ENCODE peak calls at places on chromosomes 1 and 21, in six cellular contexts. N is body of pancreas, F is A549, A is ovary, L is K562, R is heart left ventricle. V is an unnamed sample.
A peak's percentile ranks its signal among the peaks of the same experiment; 100 is the strongest.

GRCh38 chr1:181111559-181111958 is 23.1 kb downstream of the IER5 start:
- DNase-seq in N (no peak), F (no peak), A (no peak), L (no peak), R (no peak), V (no peak)

GRCh38 chr1:63818567-63819340 is 44.9 kb downstream of the ROR1 start:
- DNase-seq in N (no peak), F (no peak), A (no peak), L (no peak), R (no peak), V (no peak)

GRCh38 chr1:151773698-151774097 is 10.4 kb upstream of the MRPL9 start:
- DNase-seq in N (no peak), F (no peak), A (no peak), L (no peak), R (no peak), V (no peak)

GRCh38 chr1:41558761-41559171 is 74.3 kb upstream of the EDN2 start:
- DNase-seq in N (peak; percentile 49), F (no peak), A (no peak), L (no peak), R (peak; percentile 71), V (peak; percentile 30)

GRCh38 chr21:33212159-33212851 is 17.4 kb upstream of the IFNAR2 start:
- DNase-seq in N (no peak), F (no peak), A (no peak), L (no peak), R (no peak), V (no peak)

GRCh38 chr1:165898837-165899236 is 71.4 kb downstream of the UCK2 start:
- DNase-seq in N (no peak), F (no peak), A (no peak), L (no peak), R (no peak), V (no peak)

GRCh38 chr1:11790880-11791715 is 14.7 kb downstream of the MTHFR start:
- DNase-seq in N (peak; percentile 96), F (peak; percentile 33), A (peak; percentile 93), L (peak; percentile 71), R (peak; percentile 94), V (peak; percentile 92)

GRCh38 chr21:25561668-25562641 is 45.3 kb downstream of the MRPL39 start:
- DNase-seq in N (peak; percentile 46), F (no peak), A (peak; percentile 67), L (no peak), R (peak; percentile 43), V (peak; percentile 45)

GRCh38 chr1:22876359-22877111 is 96.1 kb downstream of the LACTBL1 start:
- DNase-seq in N (peak; percentile 20), F (no peak), A (peak; percentile 71), L (peak; percentile 24), R (no peak), V (no peak)

GRCh38 chr1:214386747-214387146 is 105.8 kb downstream of the SMYD2 start:
- DNase-seq in N (no peak), F (no peak), A (no peak), L (no peak), R (no peak), V (no peak)

GRCh38 chr1:54221113-54221834 is 21.3 kb downstream of the MRPL37 start:
- DNase-seq in N (no peak), F (no peak), A (no peak), L (no peak), R (no peak), V (no peak)

GRCh38 chr1:225156254-225156653 is 226.8 kb downstream of the DNAH14 start:
- DNase-seq in N (no peak), F (no peak), A (no peak), L (no peak), R (no peak), V (no peak)

GRCh38 chr1:16979475-16980327 is 719 bp downstream of the MFAP2 start:
- DNase-seq in N (no peak), F (no peak), A (peak; percentile 86), L (peak; percentile 60), R (peak; percentile 47), V (no peak)

GRCh38 chr1:159161001-159161718 is 10.3 kb upstream of the CADM3 start:
- DNase-seq in N (peak; percentile 76), F (peak; percentile 61), A (peak; percentile 66), L (peak; percentile 74), R (peak; percentile 67), V (peak; percentile 68)

GRCh38 chr1:64073705-64074104 is 129.7 kb upstream of the UBE2U start:
- DNase-seq in N (no peak), F (no peak), A (no peak), L (no peak), R (no peak), V (no peak)

GRCh38 chr1:109089242-109090015 is 1.1 kb upstream of the TMEM167B start:
- DNase-seq in N (peak; percentile 72), F (peak; percentile 70), A (peak; percentile 55), L (peak; percentile 79), R (peak; percentile 44), V (peak; percentile 80)

GRCh38 chr1:39116868-39117728 is 87.4 kb upstream of the MACF1 start:
- DNase-seq in N (no peak), F (no peak), A (no peak), L (peak; percentile 50), R (no peak), V (no peak)

GRCh38 chr1:55127827-55128343 is 87.3 kb downstream of the USP24 start:
- DNase-seq in N (no peak), F (no peak), A (no peak), L (no peak), R (no peak), V (no peak)

GRCh38 chr1:93395195-93395594 is 49.5 kb downstream of the DR1 start:
- DNase-seq in N (no peak), F (no peak), A (no peak), L (no peak), R (no peak), V (no peak)

GRCh38 chr1:26771643-26772321 is 16.0 kb upstream of the PIGV start:
- DNase-seq in N (peak; percentile 32), F (peak; percentile 69), A (peak; percentile 70), L (peak; percentile 87), R (no peak), V (no peak)

GRCh38 chr1:235935506-235936224 is 69.0 kb upstream of the LYST start:
- DNase-seq in N (no peak), F (no peak), A (peak; percentile 66), L (no peak), R (no peak), V (no peak)

GRCh38 chr1:41471658-41472057 is 12.8 kb downstream of the EDN2 start:
- DNase-seq in N (no peak), F (no peak), A (no peak), L (no peak), R (no peak), V (no peak)

GRCh38 chr1:176789571-176790090 is 326.7 kb downstream of the PAPPA2 start:
- DNase-seq in N (no peak), F (no peak), A (no peak), L (no peak), R (no peak), V (no peak)

GRCh38 chr1:37741130-37741529 is 23.8 kb downstream of the EPHA10 start:
- DNase-seq in N (no peak), F (no peak), A (no peak), L (no peak), R (no peak), V (no peak)

GRCh38 chr1:212520746-212521145 is 87.8 kb upstream of the ATF3 start:
- DNase-seq in N (no peak), F (no peak), A (no peak), L (no peak), R (no peak), V (no peak)

GRCh38 chr1:179014123-179014522 is 11.6 kb upstream of the FAM20B start:
- DNase-seq in N (no peak), F (no peak), A (no peak), L (no peak), R (no peak), V (no peak)

DNA sequence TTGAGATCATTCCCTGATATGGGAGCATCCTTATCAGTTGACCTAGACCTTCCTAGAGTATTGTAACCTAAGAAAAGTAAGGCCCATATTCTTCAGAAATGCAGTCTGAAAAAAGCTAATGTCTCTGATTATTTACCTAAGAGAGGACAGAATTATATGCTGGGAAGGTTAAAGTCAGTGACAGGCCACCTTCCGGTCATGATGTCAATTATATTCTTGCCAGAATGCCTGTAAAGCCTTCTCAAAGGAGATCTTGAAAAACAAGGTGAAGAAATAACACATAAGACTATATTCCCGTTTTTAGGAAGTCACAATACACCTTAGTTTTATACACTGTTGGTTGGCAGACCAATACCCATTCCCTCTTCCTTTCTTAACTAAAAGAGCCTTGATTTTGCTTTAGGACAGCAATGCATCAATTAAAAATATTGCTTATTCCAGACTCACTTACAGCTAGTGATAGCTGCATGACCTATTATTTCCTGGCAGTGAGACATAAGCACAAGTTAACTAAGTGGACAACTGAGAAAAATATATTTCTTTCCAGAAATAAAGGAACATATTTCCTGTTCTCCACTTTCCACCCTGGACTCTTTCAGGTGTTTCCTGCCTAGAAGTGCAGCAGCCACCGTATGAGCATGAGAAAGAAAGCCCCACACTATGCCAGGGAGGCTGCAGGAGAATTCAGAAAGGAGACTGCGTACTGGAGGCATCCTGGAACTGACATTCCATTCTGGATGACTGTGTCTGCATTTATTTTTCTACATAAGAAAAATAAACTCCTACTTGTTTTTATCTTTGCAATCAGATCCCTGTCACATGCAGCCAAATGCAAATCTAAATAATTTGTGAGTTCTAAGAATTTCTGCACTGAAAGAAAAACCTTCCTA is 332.9 kb upstream of the PTBP2 start:
- DNase-seq in N (no peak), F (no peak), A (no peak), L (no peak), R (no peak), V (no peak)
- TF ChIP-seq POLR2A in N (no peak), F (no peak), A (no peak), L (no peak), R (no peak), V (no peak)

GRCh38 chr21:30936207-30936606 is 54.8 kb upstream of the KRTAP11-1 start:
- DNase-seq in N (no peak), F (no peak), A (no peak), L (no peak), R (no peak), V (no peak)
- H3K9me3 ChIP-seq in N (no peaks in the 10 kb centered on the region), F (no peaks in the 10 kb centered on the region), A (no peaks in the 10 kb centered on the region), L (no peaks in the 10 kb centered on the region), R (no peaks in the 10 kb centered on the region), V (peaks cover 29% of the 10 kb centered on the region)

DNA sequence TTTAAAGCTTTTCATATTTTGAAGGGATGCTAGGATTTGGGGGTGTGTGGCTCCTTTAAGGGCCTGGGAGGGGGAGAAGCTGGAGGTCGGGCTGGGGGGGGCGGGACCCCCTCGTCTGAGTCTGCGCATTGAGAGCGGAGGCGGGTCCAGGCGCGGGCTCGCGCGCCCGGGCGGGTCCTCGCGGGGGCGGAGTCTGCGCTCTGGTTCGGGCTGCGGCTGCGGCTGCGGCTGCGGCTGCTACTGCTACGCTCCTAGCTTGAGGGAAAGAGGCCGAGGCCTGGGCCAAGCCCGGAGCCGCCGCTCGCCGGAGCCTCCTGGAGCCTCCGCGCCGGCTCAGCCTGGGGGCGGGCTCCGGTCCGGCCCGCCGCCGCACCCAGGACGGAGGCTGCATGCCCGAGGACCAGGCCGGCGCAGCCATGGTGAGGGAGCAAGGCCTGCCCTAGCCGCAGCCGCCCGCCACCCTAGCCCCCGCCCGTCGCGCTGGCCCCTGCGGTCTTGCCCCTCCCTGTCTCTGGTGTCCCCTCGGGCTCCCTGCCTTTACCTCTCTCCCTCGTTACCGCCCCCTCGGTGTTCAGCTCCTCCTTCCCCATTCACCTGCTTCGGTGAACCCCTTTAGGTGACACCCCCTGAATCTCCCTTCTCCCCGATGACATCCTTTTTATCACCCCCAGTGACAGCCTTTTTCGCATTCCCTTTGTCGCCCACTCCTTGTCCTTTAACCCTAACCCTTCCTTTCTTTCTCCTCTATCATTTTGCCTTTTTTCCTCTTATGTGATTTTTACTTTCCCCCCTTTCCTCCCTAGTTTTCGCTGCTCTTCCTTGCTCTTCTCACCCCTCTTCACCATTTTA is at the start of gene ZYG11B:
- DNase-seq in N (peak; percentile 91), F (peak; percentile 89), A (peak; percentile 96), L (peak; percentile 98), R (peak; percentile 92), V (peak; percentile 91)
- TF ChIP-seq POLR2A in N (peak; percentile 73), F (peak; percentile 55), A (peak; percentile 68), L (peak; percentile 82), R (peak; percentile 84), V (no peak)

GRCh38 chr1:90831910-90832309 is 114.8 kb upstream of the BARHL2 start:
- DNase-seq in N (no peak), F (no peak), A (no peak), L (no peak), R (no peak), V (no peak)
- H3K9me3 ChIP-seq in N (no peaks in the 10 kb centered on the region), F (no peaks in the 10 kb centered on the region), A (no peaks in the 10 kb centered on the region), L (no peaks in the 10 kb centered on the region), R (no peaks in the 10 kb centered on the region), V (no peaks in the 10 kb centered on the region)

V was measured in stomach.